ENCODE peak calls at places on chromosomes 2 and 18, in six cellular contexts. E, V, R, M, F and C are unnamed samples. For H3K36me3, the result is how much of the 10 kb centered on the place peaks cover.

GRCh38 chr2:72738096-72738495 is 87.7 kb downstream of the EXOC6B start:
- DNase-seq in E (peak), V (no peak), R (no peak), M (no peak), F (no peak), C (no peak)

GRCh38 chr2:88686320-88686719 is 5.2 kb upstream of the RPIA start:
- DNase-seq in E (no peak), V (no peak), R (no peak), M (no peak), F (no peak), C (no peak)

GRCh38 chr18:48948112-48949050 is 2.4 kb downstream of the SMAD7 start:
- DNase-seq in E (peak), V (no peak), R (peak), M (peak), F (peak), C (no peak)

GRCh38 chr2:209519911-209520310 is 96.1 kb downstream of the MAP2 start:
- DNase-seq in E (no peak), V (no peak), R (no peak), M (no peak), F (no peak), C (no peak)

GRCh38 chr2:201938816-201939180 is 94.9 kb upstream of the FZD7 start:
- DNase-seq in E (no peak), V (no peak), R (no peak), M (no peak), F (no peak), C (no peak)

GRCh38 chr2:3778016-3778415 is 74.6 kb downstream of the DCDC2C start:
- DNase-seq in E (no peak), V (no peak), R (no peak), M (no peak), F (no peak), C (no peak)

GRCh38 chr2:84302513-84303412 is 156.3 kb downstream of the SUCLG1 start:
- DNase-seq in E (peak), V (no peak), R (peak), M (peak), F (peak), C (no peak)

GRCh38 chr2:216804357-216805350 is 55.2 kb downstream of the TNP1 start:
- DNase-seq in E (peak), V (no peak), R (no peak), M (no peak), F (peak), C (no peak)

GRCh38 chr2:144183744-144184143 is 336.2 kb downstream of the ZEB2 start:
- DNase-seq in E (peak), V (no peak), R (peak), M (peak), F (peak), C (peak)

GRCh38 chr2:211654211-211654780 is 884.3 kb downstream of the ERBB4 start:
- DNase-seq in E (no peak), V (no peak), R (no peak), M (no peak), F (no peak), C (no peak)

GRCh38 chr2:230814616-230815015 is 50.1 kb upstream of the ITM2C start:
- DNase-seq in E (peak), V (no peak), R (no peak), M (peak), F (peak), C (no peak)

GRCh38 chr2:100822587-100823248 is 2.8 kb downstream of the NPAS2 start:
- DNase-seq in E (peak), V (no peak), R (no peak), M (peak), F (no peak), C (no peak)

GRCh38 chr2:59770651-59771050 is 782.8 kb downstream of the BCL11A start:
- DNase-seq in E (no peak), V (no peak), R (no peak), M (no peak), F (no peak), C (no peak)

GRCh38 chr2:12087671-12088380 is 341.4 kb downstream of the LPIN1 start:
- DNase-seq in E (peak), V (no peak), R (no peak), M (no peak), F (no peak), C (no peak)

DNA sequence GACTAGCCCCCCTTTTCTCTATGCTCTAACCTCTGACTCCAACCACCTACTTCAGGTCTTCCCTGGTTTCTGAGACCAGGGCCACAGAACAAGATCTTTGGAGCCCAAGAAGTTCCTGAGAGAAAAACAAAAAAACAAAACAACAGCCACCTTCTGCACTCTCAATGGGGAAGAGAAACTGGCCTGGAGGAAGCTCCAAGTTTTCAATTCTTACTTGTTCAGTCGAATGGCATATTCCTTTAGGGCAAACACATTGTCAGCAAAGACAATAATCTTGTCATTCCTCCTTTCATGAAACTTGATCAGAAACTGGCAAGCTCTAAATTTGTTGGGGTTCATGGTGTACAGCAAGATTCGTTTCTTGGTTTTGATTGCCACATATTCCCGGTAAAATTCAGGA is 15.0 kb downstream of the ERCC3 start:
- DNase-seq in E (no peak), V (no peak), R (no peak), M (no peak), F (no peak), C (no peak)
- H3K36me3 ChIP-seq in E (under half), V (under half), R (half or more), M (under half), F (under half), C (half or more)

DNA sequence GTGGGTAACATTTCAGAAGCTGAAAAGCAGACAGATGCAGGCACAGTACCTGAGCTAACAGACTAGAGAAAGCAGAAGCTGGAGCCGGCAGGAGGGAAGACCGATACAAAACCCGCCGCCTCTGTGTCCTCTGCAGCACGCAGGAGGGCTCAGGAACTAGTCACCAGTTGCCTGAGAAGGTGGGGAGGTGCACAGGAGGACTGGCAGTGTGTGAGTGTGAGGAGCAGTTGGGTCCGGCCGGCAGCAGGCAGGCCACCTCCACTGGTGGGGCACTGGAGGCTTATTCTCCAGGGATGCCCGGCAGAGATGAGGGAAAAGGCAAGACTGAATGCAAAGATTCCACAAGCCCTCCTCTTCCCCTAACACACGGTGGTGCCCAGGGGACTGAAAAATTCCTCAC is 18.2 kb downstream of the ERCC3 start:
- DNase-seq in E (no peak), V (no peak), R (no peak), M (no peak), F (no peak), C (no peak)
- H3K36me3 ChIP-seq in E (under half), V (under half), R (half or more), M (under half), F (under half), C (half or more)

GRCh38 chr2:233498126-233498525 is 68.5 kb downstream of the USP40 start:
- DNase-seq in E (no peak), V (no peak), R (no peak), M (no peak), F (no peak), C (no peak)

GRCh38 chr2:233501198-233502076 is 65.1 kb downstream of the USP40 start:
- DNase-seq in E (peak), V (no peak), R (no peak), M (peak), F (no peak), C (no peak)

GRCh38 chr2:233497692-233498091 is 68.9 kb downstream of the USP40 start:
- DNase-seq in E (no peak), V (no peak), R (no peak), M (no peak), F (peak), C (no peak)

GRCh38 chr2:233503481-233503880 is 63.1 kb downstream of the USP40 start:
- DNase-seq in E (no peak), V (no peak), R (no peak), M (no peak), F (no peak), C (no peak)

GRCh38 chr2:233499928-233500327 is 66.7 kb downstream of the USP40 start:
- DNase-seq in E (no peak), V (no peak), R (no peak), M (no peak), F (no peak), C (no peak)
- H3K36me3 ChIP-seq in E (under half), V (under half), R (under half), M (under half), F (under half), C (under half)

GRCh38 chr2:181471227-181471626 is 14.0 kb downstream of the ITGA4 start:
- DNase-seq in E (peak), V (no peak), R (no peak), M (peak), F (no peak), C (no peak)
- H3K36me3 ChIP-seq in E (under half), V (under half), R (under half), M (under half), F (under half), C (under half)

GRCh38 chr18:8833480-8833879 is 128.1 kb downstream of the MTCL1 start:
- DNase-seq in E (no peak), V (no peak), R (no peak), M (no peak), F (no peak), C (no peak)

GRCh38 chr18:8828300-8828699 is 122.9 kb downstream of the MTCL1 start:
- DNase-seq in E (no peak), V (no peak), R (no peak), M (no peak), F (no peak), C (no peak)

GRCh38 chr18:8831531-8831930 is 126.2 kb downstream of the MTCL1 start:
- DNase-seq in E (no peak), V (no peak), R (no peak), M (no peak), F (no peak), C (no peak)

GRCh38 chr18:8828798-8829197 is 123.4 kb downstream of the MTCL1 start:
- DNase-seq in E (no peak), V (no peak), R (no peak), M (no peak), F (no peak), C (no peak)

GRCh38 chr18:8830067-8831060 is 125.0 kb downstream of the MTCL1 start:
- DNase-seq in E (no peak), V (no peak), R (no peak), M (no peak), F (peak), C (no peak)
- H3K36me3 ChIP-seq in E (under half), V (under half), R (under half), M (under half), F (under half), C (under half)

DNA sequence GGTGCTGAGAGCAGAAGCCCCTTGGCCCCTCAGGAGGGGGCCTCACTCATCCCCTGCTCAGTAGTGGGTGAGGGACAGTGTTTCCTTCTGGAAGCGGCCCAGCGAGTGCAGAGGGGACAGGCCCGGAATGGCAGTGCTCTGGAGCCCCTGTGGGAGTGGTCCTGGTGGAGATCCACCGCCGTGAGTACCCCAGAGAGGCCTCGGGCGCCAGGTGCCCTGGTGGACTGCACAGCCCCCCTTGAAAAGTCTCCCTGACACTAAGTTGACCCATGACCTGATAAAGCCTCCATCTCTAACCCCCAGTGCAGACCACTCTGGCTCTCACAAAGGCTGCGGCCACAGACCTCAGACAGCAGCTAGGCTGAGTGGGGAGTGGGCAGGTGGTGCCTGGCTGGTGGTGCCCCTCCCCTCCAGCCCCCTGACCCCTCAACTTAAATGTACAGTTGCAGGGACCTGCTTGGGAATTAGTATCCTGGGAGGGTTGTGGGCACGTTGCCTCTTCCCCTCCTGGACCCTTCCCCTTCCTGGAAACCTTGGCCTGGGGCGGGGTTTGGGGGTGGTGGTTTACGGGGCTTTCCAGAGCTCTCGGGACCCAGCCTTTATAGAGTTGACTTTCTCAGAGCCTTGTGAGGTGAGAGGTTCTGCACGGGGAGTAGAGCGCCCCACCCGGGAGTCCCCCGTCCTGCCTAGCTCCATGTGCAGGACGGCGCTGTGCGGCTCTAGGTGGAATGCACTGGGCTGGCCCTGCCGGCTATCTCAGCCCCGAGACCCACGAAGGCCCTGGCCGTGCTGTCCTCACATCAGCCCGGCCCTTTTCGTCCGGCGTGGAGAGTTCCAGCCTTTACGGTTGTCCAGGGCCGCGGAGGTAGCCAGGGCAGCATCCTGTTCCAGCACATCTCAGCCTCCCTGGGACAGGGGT is 62.7 kb downstream of the RTP5 start:
- DNase-seq in E (no peak), V (no peak), R (no peak), M (no peak), F (no peak), C (no peak)
- H3K36me3 ChIP-seq in E (under half), V (under half), R (under half), M (under half), F (under half), C (under half)

GRCh38 chr2:117828870-117829269 is 14.4 kb downstream of the DDX18 start:
- DNase-seq in E (no peak), V (no peak), R (no peak), M (no peak), F (no peak), C (no peak)
- H3K36me3 ChIP-seq in E (half or more), V (under half), R (half or more), M (half or more), F (under half), C (half or more)

GRCh38 chr2:215388002-215388728 is 47.7 kb downstream of the FN1 start:
- DNase-seq in E (no peak), V (no peak), R (no peak), M (no peak), F (no peak), C (no peak)
- H3K36me3 ChIP-seq in E (half or more), V (under half), R (under half), M (half or more), F (under half), C (half or more)

DNA sequence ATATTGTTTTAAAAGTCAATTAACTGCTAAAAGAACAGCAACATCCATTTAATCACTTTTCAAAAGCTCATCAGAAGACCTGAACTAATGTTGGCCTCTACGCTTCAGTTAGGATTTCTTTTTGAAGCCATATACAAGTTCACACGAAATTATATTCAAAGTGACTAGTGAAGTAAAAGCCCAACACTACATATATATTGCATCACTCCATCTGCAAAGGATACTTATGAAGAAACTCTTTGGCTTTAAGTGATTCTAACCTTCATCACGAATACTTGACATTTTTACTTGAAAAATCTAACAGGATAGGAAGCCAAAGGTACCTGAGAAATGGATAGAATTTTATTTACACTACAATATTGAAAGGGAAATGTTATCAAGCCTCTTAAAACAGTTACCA is 50.4 kb downstream of the LRPPRC start:
- DNase-seq in E (no peak), V (no peak), R (no peak), M (no peak), F (no peak), C (no peak)
- H3K36me3 ChIP-seq in E (half or more), V (under half), R (half or more), M (half or more), F (under half), C (half or more)